ENCODE peak calls at places on chromosome 11, in eight cellular contexts. Y, H, U, O, K, W, N and R are unnamed samples.

GRCh38 chr11:35289821-35290220 is 129.5 kb downstream of the SLC1A2 start:
- DNase-seq in Y (peak), H (no peak), U (peak), O (no peak), K (no peak), W (no peak), N (no peak), R (no peak)

GRCh38 chr11:96464695-96465307 is 75.0 kb downstream of the JRKL start:
- DNase-seq in Y (peak), H (peak), U (peak), O (peak), K (no peak), W (no peak), N (no peak), R (peak)

GRCh38 chr11:118691926-118692830 is 12.7 kb upstream of the TREH start:
- DNase-seq in Y (peak), H (no peak), U (peak), O (no peak), K (peak), W (no peak), N (peak), R (no peak)

GRCh38 chr11:120096756-120097191 is 41.1 kb downstream of the TRIM29 start:
- DNase-seq in Y (no peak), H (no peak), U (no peak), O (no peak), K (no peak), W (no peak), N (no peak), R (no peak)

GRCh38 chr11:8905528-8906165 is 5.3 kb upstream of the AKIP1 start:
- DNase-seq in Y (peak), H (no peak), U (no peak), O (no peak), K (no peak), W (no peak), N (no peak), R (no peak)

GRCh38 chr11:76805206-76805913 is 22.2 kb downstream of the TSKU start:
- DNase-seq in Y (no peak), H (no peak), U (no peak), O (no peak), K (no peak), W (no peak), N (peak), R (no peak)

GRCh38 chr11:6617315-6617781 is 1.9 kb downstream of the TPP1 start:
- DNase-seq in Y (peak), H (no peak), U (no peak), O (no peak), K (no peak), W (no peak), N (no peak), R (no peak)

GRCh38 chr11:95218149-95218548 is 12.9 kb downstream of the SESN3 start:
- DNase-seq in Y (no peak), H (no peak), U (no peak), O (no peak), K (no peak), W (no peak), N (no peak), R (no peak)

GRCh38 chr11:125777309-125777708 is 1.3 kb downstream of the PATE2 start:
- DNase-seq in Y (peak), H (no peak), U (no peak), O (no peak), K (no peak), W (no peak), N (no peak), R (no peak)

GRCh38 chr11:117563556-117563955 is 233.5 kb downstream of the DSCAML1 start:
- DNase-seq in Y (no peak), H (no peak), U (no peak), O (no peak), K (no peak), W (no peak), N (no peak), R (no peak)

GRCh38 chr11:128898580-128899344 is 7.6 kb downstream of the KCNJ5 start:
- DNase-seq in Y (peak), H (no peak), U (no peak), O (no peak), K (no peak), W (peak), N (no peak), R (no peak)

GRCh38 chr11:103114836-103115235 is 5.6 kb downstream of the DYNC2H1 start:
- DNase-seq in Y (no peak), H (no peak), U (no peak), O (no peak), K (no peak), W (no peak), N (no peak), R (no peak)

GRCh38 chr11:123301696-123302400 is 106.8 kb upstream of the CLMP start:
- DNase-seq in Y (peak), H (no peak), U (peak), O (no peak), K (peak), W (peak), N (peak), R (peak)

GRCh38 chr11:116467809-116468208 is 305.0 kb downstream of the BUD13 start:
- DNase-seq in Y (no peak), H (no peak), U (no peak), O (no peak), K (no peak), W (no peak), N (no peak), R (no peak)

GRCh38 chr11:120386774-120387371 is 50.7 kb downstream of the ARHGEF12 start:
- DNase-seq in Y (no peak), H (no peak), U (no peak), O (no peak), K (no peak), W (no peak), N (no peak), R (no peak)

GRCh38 chr11:75073459-75074190 is 23.1 kb downstream of the OR2AT4 start:
- DNase-seq in Y (no peak), H (no peak), U (no peak), O (no peak), K (no peak), W (no peak), N (no peak), R (no peak)

GRCh38 chr11:26931248-26931631 is 62.7 kb upstream of the FIBIN start:
- DNase-seq in Y (peak), H (no peak), U (no peak), O (no peak), K (no peak), W (no peak), N (no peak), R (no peak)